ENCODE peak calls at places on chromosomes 6 and 20, in six cellular contexts. V is sciatic nerve; A is stimulated activated CD4-positive, alpha-beta T cell treated with anti-CD3 and anti-CD28 coated beads, Interleukin-15, amount 100 ng/mL, for 1 hour; T is esophagus muscularis mucosa; Q is AG08396; U is NCI-H460. E is an unnamed sample.

GRCh38 chr20:19735446-19735845 is 22.6 kb upstream of the RIN2 start:
- DNase-seq in T (no peak), Q (peak; percentile 69), U (peak; percentile 90), A (no peak), V (peak; percentile 73), E (no peak)

GRCh38 chr20:11901127-11901526 is 16.6 kb upstream of the BTBD3 start:
- DNase-seq in Q (peak; percentile 63), V (no peak), U (no peak), A (no peak), T (no peak), E (no peak)

GRCh38 chr6:119078449-119079287 is at the start of gene FAM184A:
- DNase-seq in A (peak; percentile 41), U (peak; percentile 17), V (peak; percentile 80), T (peak; percentile 91), Q (peak; percentile 80), E (peak; percentile 87)

GRCh38 chr20:44618318-44618731 is 33.2 kb downstream of the ADA start:
- DNase-seq in V (no peak), U (no peak), Q (no peak), A (no peak), T (no peak), E (peak; percentile 77)

GRCh38 chr20:49616154-49617007 is 48.4 kb upstream of the PTGIS start:
- DNase-seq in V (no peak), U (no peak), A (no peak), T (no peak), Q (no peak), E (peak; percentile 33)

GRCh38 chr6:154895841-154896240 is 99.3 kb upstream of the TIAM2 start:
- DNase-seq in V (no peak), T (no peak), A (no peak), Q (no peak), U (no peak), E (no peak)

GRCh38 chr6:83609248-83609647 is 96.9 kb downstream of the PRSS35 start:
- DNase-seq in U (no peak), A (no peak), V (no peak), T (no peak), Q (no peak), E (no peak)

GRCh38 chr20:50855498-50856474 is 60.9 kb downstream of the BCAS4 start:
- DNase-seq in V (no peak), Q (no peak), U (no peak), T (no peak), A (no peak), E (no peak)

GRCh38 chr20:10541668-10542411 is 106.7 kb downstream of the SLX4IP start:
- DNase-seq in U (no peak), Q (no peak), V (no peak), T (no peak), A (no peak), E (no peak)

GRCh38 chr6:161736341-161736740 is 462.5 kb upstream of the AGPAT4 start:
- DNase-seq in U (no peak), Q (no peak), V (no peak), T (no peak), A (no peak), E (no peak)

GRCh38 chr6:146850238-146850896 is 251.6 kb downstream of the ADGB start:
- DNase-seq in V (no peak), T (no peak), Q (no peak), A (no peak), U (no peak), E (no peak)

GRCh38 chr20:34559311-34560140 is 1.0 kb downstream of the MAP1LC3A start:
- DNase-seq in A (no peak), T (no peak), V (peak; percentile 78), Q (no peak), U (no peak), E (peak; percentile 83)

GRCh38 chr6:110688661-110689268 is 126.5 kb downstream of the CDK19 start:
- DNase-seq in A (no peak), Q (no peak), T (no peak), V (no peak), U (no peak), E (no peak)

GRCh38 chr20:52303281-52303950 is 111.8 kb upstream of the ZFP64 start:
- DNase-seq in T (no peak), U (no peak), A (no peak), Q (no peak), V (no peak), E (no peak)

GRCh38 chr6:125114248-125114858 is 39.2 kb upstream of the TPD52L1 start:
- DNase-seq in T (no peak), U (peak; percentile 39), Q (peak; percentile 23), A (no peak), V (peak; percentile 77), E (no peak)

GRCh38 chr6:168097621-168098430 is 18.8 kb upstream of the FRMD1 start:
- DNase-seq in V (no peak), Q (no peak), A (no peak), U (no peak), T (no peak), E (peak; percentile 47)

GRCh38 chr20:32482251-32483220 is 102.6 kb downstream of the NOL4L start:
- DNase-seq in A (no peak), Q (peak; percentile 52), V (peak; percentile 75), T (no peak), U (no peak), E (peak; percentile 93)

GRCh38 chr6:78347191-78347916 is 520.0 kb upstream of the IRAK1BP1 start:
- DNase-seq in Q (no peak), V (no peak), T (no peak), U (no peak), A (no peak), E (no peak)

GRCh38 chr6:111997078-111997862 is 56.6 kb upstream of the CCN6 start:
- DNase-seq in Q (peak; percentile 63), U (peak; percentile 54), T (no peak), V (peak; percentile 90), A (peak; percentile 57), E (peak; percentile 93)

GRCh38 chr6:113649276-113649675 is 207.9 kb upstream of the MARCKS start:
- DNase-seq in U (no peak), A (no peak), Q (no peak), V (no peak), T (no peak), E (no peak)

GRCh38 chr6:11585426-11586016 is 48.0 kb downstream of the TMEM170B start:
- DNase-seq in V (no peak), U (peak; percentile 34), Q (no peak), T (no peak), A (no peak), E (no peak)

GRCh38 chr6:72418495-72418894 is 203.4 kb upstream of the KCNQ5 start:
- DNase-seq in V (no peak), Q (peak; percentile 39), U (no peak), T (no peak), A (no peak), E (no peak)

GRCh38 chr6:118350881-118351430 is 197.1 kb upstream of the PLN start:
- DNase-seq in Q (peak; percentile 48), U (no peak), V (no peak), T (no peak), A (no peak), E (no peak)

GRCh38 chr20:51067792-51068191 is 44.9 kb upstream of the KCNG1 start:
- DNase-seq in T (no peak), U (no peak), Q (no peak), V (no peak), A (no peak), E (no peak)

GRCh38 chr20:41029150-41029872 is 689 bp downstream of the TOP1 start:
- DNase-seq in Q (peak; percentile 31), T (no peak), A (peak; percentile 5), V (no peak), U (no peak), E (peak; percentile 91)

GRCh38 chr6:3377536-3378397 is 79.1 kb downstream of the SLC22A23 start:
- DNase-seq in U (no peak), Q (no peak), T (no peak), V (no peak), A (no peak), E (no peak)

GRCh38 chr20:44938637-44939036 is 21.6 kb downstream of the TOMM34 start:
- DNase-seq in U (no peak), T (no peak), V (no peak), Q (no peak), A (no peak), E (no peak)

GRCh38 chr20:45735552-45735951 is 13.4 kb downstream of the SPINT4 start:
- DNase-seq in T (no peak), A (no peak), V (no peak), Q (no peak), U (no peak), E (no peak)

GRCh38 chr6:65933390-65933789 is 226.4 kb upstream of the EYS start:
- DNase-seq in V (no peak), Q (no peak), U (no peak), A (no peak), T (no peak), E (no peak)

GRCh38 chr6:56387621-56388413 is 140.4 kb upstream of the COL21A1 start:
- DNase-seq in A (no peak), Q (no peak), U (no peak), V (no peak), T (no peak), E (no peak)